ENCODE peak calls at places on chromosomes 3 and 15, in four cellular contexts. One of them, this sample, is unnamed.

GRCh38 chr15:34987623-34987981 is 485 bp downstream of the ZNF770 start:
- DNase-seq in GM12878: no peak
- DNase-seq in HepG2: peak; percentile 49
- DNase-seq in K562: no peak
- DNase-seq in this sample: no peak

GRCh38 chr3:50587806-50588758 is 18.8 kb downstream of the HEMK1 start:
- DNase-seq in GM12878: peak; percentile 32
- DNase-seq in HepG2: peak; percentile 57
- DNase-seq in K562: no peak
- DNase-seq in this sample: no peak

GRCh38 chr3:178233371-178233770 is 302.9 kb upstream of the KCNMB2 start:
- DNase-seq in HepG2: no peak
- DNase-seq in GM12878: no peak
- DNase-seq in K562: no peak
- DNase-seq in this sample: no peak

GRCh38 chr3:146550743-146551510 is 6.5 kb upstream of the PLSCR1 start:
- DNase-seq in K562: no peak
- DNase-seq in GM12878: no peak
- DNase-seq in HepG2: no peak
- DNase-seq in this sample: peak; percentile 7

GRCh38 chr3:183265713-183266417 is 12.8 kb downstream of the B3GNT5 start:
- DNase-seq in HepG2: peak; percentile 56
- DNase-seq in GM12878: no peak
- DNase-seq in K562: no peak
- DNase-seq in this sample: peak; percentile 81

GRCh38 chr15:41550066-41550805 is 6.2 kb upstream of the RPAP1 start:
- DNase-seq in K562: no peak
- DNase-seq in GM12878: no peak
- DNase-seq in HepG2: peak; percentile 44
- DNase-seq in this sample: no peak

GRCh38 chr3:170740285-170740684 is 129.7 kb downstream of the RPL22L1 start:
- DNase-seq in HepG2: no peak
- DNase-seq in GM12878: no peak
- DNase-seq in K562: no peak
- DNase-seq in this sample: no peak

GRCh38 chr3:183618542-183618941 is 16.9 kb upstream of the KLHL24 start:
- DNase-seq in HepG2: no peak
- DNase-seq in GM12878: no peak
- DNase-seq in K562: no peak
- DNase-seq in this sample: no peak

GRCh38 chr3:168266335-168266734 is 170.6 kb upstream of the GOLIM4 start:
- DNase-seq in HepG2: no peak
- DNase-seq in GM12878: no peak
- DNase-seq in K562: no peak
- DNase-seq in this sample: no peak

GRCh38 chr3:134336587-134336986 is 37.7 kb downstream of the AMOTL2 start:
- DNase-seq in K562: no peak
- DNase-seq in GM12878: no peak
- DNase-seq in HepG2: no peak
- DNase-seq in this sample: no peak

GRCh38 chr15:78658823-78659222 is 17.8 kb upstream of the CHRNB4 start:
- DNase-seq in GM12878: no peak
- DNase-seq in HepG2: no peak
- DNase-seq in K562: no peak
- DNase-seq in this sample: no peak

GRCh38 chr15:63623231-63623969 is 26.2 kb downstream of the FBXL22 start:
- DNase-seq in GM12878: no peak
- DNase-seq in K562: no peak
- DNase-seq in HepG2: no peak
- DNase-seq in this sample: no peak

GRCh38 chr3:195526492-195526891 is 16.6 kb downstream of the PPP1R2 start:
- DNase-seq in GM12878: no peak
- DNase-seq in HepG2: no peak
- DNase-seq in K562: no peak
- DNase-seq in this sample: no peak

GRCh38 chr3:108153451-108153981 is 62.7 kb upstream of the CD47 start:
- DNase-seq in GM12878: no peak
- DNase-seq in K562: peak; percentile 9
- DNase-seq in HepG2: peak; percentile 37
- DNase-seq in this sample: peak; percentile 71

GRCh38 chr3:42256135-42256819 is 9.7 kb downstream of the CCK start:
- DNase-seq in GM12878: no peak
- DNase-seq in HepG2: no peak
- DNase-seq in K562: no peak
- DNase-seq in this sample: peak; percentile 15

GRCh38 chr3:111715911-111716523 is 120.9 kb upstream of the ZBED2 start:
- DNase-seq in HepG2: peak; percentile 47
- DNase-seq in K562: peak; percentile 24
- DNase-seq in GM12878: no peak
- DNase-seq in this sample: peak; percentile 65

GRCh38 chr3:31448035-31448881 is 84.5 kb upstream of the STT3B start:
- DNase-seq in GM12878: no peak
- DNase-seq in K562: no peak
- DNase-seq in HepG2: peak; percentile 53
- DNase-seq in this sample: no peak

GRCh38 chr15:66004618-66005262 is 135.4 kb downstream of the RAB11A start:
- DNase-seq in K562: peak; percentile 40
- DNase-seq in HepG2: peak; percentile 12
- DNase-seq in GM12878: no peak
- DNase-seq in this sample: peak; percentile 76

GRCh38 chr3:107942244-107942643 is 148.6 kb downstream of the CD47 start:
- DNase-seq in HepG2: no peak
- DNase-seq in GM12878: no peak
- DNase-seq in K562: no peak
- DNase-seq in this sample: no peak

GRCh38 chr3:42680806-42681205 is 4.5 kb upstream of the KLHL40 start:
- DNase-seq in K562: no peak
- DNase-seq in HepG2: no peak
- DNase-seq in GM12878: no peak
- DNase-seq in this sample: no peak

GRCh38 chr3:31129241-31129640 is 234.8 kb upstream of the GADL1 start:
- DNase-seq in HepG2: no peak
- DNase-seq in GM12878: peak; percentile 19
- DNase-seq in K562: no peak
- DNase-seq in this sample: no peak

GRCh38 chr3:4983739-4984510 is 4.7 kb downstream of the BHLHE40 start:
- DNase-seq in K562: peak; percentile 55
- DNase-seq in GM12878: peak; percentile 95
- DNase-seq in HepG2: no peak
- DNase-seq in this sample: no peak

GRCh38 chr3:55412580-55412979 is 74.5 kb downstream of the WNT5A start:
- DNase-seq in K562: no peak
- DNase-seq in GM12878: no peak
- DNase-seq in HepG2: no peak
- DNase-seq in this sample: no peak

GRCh38 chr15:101145362-101145761 is 106.5 kb downstream of the CHSY1 start:
- DNase-seq in K562: peak; percentile 79
- DNase-seq in GM12878: no peak
- DNase-seq in HepG2: peak; percentile 28
- DNase-seq in this sample: peak; percentile 27

GRCh38 chr3:86969500-86970189 is 21.3 kb downstream of the VGLL3 start:
- DNase-seq in HepG2: peak; percentile 19
- DNase-seq in K562: peak; percentile 56
- DNase-seq in GM12878: no peak
- DNase-seq in this sample: no peak

GRCh38 chr3:165233521-165234195 is 37.5 kb upstream of the SLITRK3 start:
- DNase-seq in K562: no peak
- DNase-seq in HepG2: no peak
- DNase-seq in GM12878: no peak
- DNase-seq in this sample: no peak

GRCh38 chr3:123733805-123734526 is 149.1 kb upstream of the HACD2 start:
- DNase-seq in HepG2: peak; percentile 25
- DNase-seq in K562: no peak
- DNase-seq in GM12878: no peak
- DNase-seq in this sample: peak; percentile 23

GRCh38 chr3:36792342-36792741 is 28.0 kb upstream of the DCLK3 start:
- DNase-seq in GM12878: no peak
- DNase-seq in HepG2: peak; percentile 30
- DNase-seq in K562: peak; percentile 57
- DNase-seq in this sample: peak; percentile 8

GRCh38 chr15:85589873-85590272 is 204.9 kb downstream of the KLHL25 start:
- DNase-seq in K562: no peak
- DNase-seq in HepG2: peak; percentile 82
- DNase-seq in GM12878: no peak
- DNase-seq in this sample: peak; percentile 65

GRCh38 chr3:46629571-46630517 is 17.5 kb downstream of the FAM240A start:
- DNase-seq in GM12878: peak; percentile 19
- DNase-seq in K562: peak; percentile 87
- DNase-seq in HepG2: no peak
- DNase-seq in this sample: peak; percentile 70

GRCh38 chr3:4834403-4834866 is 144.8 kb upstream of the BHLHE40 start:
- DNase-seq in HepG2: no peak
- DNase-seq in K562: peak; percentile 38
- DNase-seq in GM12878: no peak
- DNase-seq in this sample: no peak

GRCh38 chr3:126361211-126361610 is 4.0 kb upstream of the KLF15 start:
- DNase-seq in GM12878: no peak
- DNase-seq in HepG2: no peak
- DNase-seq in K562: no peak
- DNase-seq in this sample: no peak

GRCh38 chr3:55709411-55709997 is 222.4 kb upstream of the WNT5A start:
- DNase-seq in K562: no peak
- DNase-seq in HepG2: no peak
- DNase-seq in GM12878: no peak
- DNase-seq in this sample: no peak

GRCh38 chr3:51099794-51100542 is 285.1 kb upstream of the MANF start:
- DNase-seq in HepG2: peak; percentile 56
- DNase-seq in K562: peak; percentile 24
- DNase-seq in GM12878: no peak
- DNase-seq in this sample: peak; percentile 49

GRCh38 chr3:104588442-104588841 is 778.3 kb upstream of the ALCAM start:
- DNase-seq in GM12878: no peak
- DNase-seq in HepG2: no peak
- DNase-seq in K562: no peak
- DNase-seq in this sample: no peak

GRCh38 chr15:77384086-77384485 is 35.8 kb downstream of the PEAK1 start:
- DNase-seq in K562: no peak
- DNase-seq in HepG2: no peak
- DNase-seq in GM12878: no peak
- DNase-seq in this sample: no peak

GRCh38 chr3:33658971-33659848 is 58.8 kb downstream of the CLASP2 start:
- DNase-seq in K562: peak; percentile 63
- DNase-seq in HepG2: peak; percentile 64
- DNase-seq in GM12878: peak; percentile 23
- DNase-seq in this sample: peak; percentile 50

GRCh38 chr15:39497759-39498565 is 82.9 kb upstream of the THBS1 start:
- DNase-seq in GM12878: no peak
- DNase-seq in HepG2: no peak
- DNase-seq in K562: no peak
- DNase-seq in this sample: no peak

GRCh38 chr15:80660114-80660513 is 35.0 kb upstream of the ABHD17C start:
- DNase-seq in GM12878: no peak
- DNase-seq in K562: no peak
- DNase-seq in HepG2: peak; percentile 42
- DNase-seq in this sample: peak; percentile 55
- TF ChIP-seq ESRRA in GM12878: no peak
- TF ChIP-seq ESRRA in K562: no peak
- TF ChIP-seq ESRRA in HepG2: no peak
- TF ChIP-seq ESRRA in this sample: no peak

GRCh38 chr15:36172970-36173369 is 406.5 kb upstream of the CDIN1 start:
- DNase-seq in HepG2: no peak
- DNase-seq in K562: no peak
- DNase-seq in GM12878: no peak
- DNase-seq in this sample: no peak
- H3K4me3 ChIP-seq in HepG2: no peak overlapping the region
- H3K4me3 ChIP-seq in K562: no peak overlapping the region
- H3K4me3 ChIP-seq in GM12878: no peak overlapping the region
- H3K4me3 ChIP-seq in this sample: no peak overlapping the region

GRCh38 chr3:10554236-10554611 is 48.8 kb upstream of the ATP2B2 start:
- DNase-seq in HepG2: no peak
- DNase-seq in K562: no peak
- DNase-seq in GM12878: no peak
- DNase-seq in this sample: no peak
- TF ChIP-seq ESRRA in HepG2: no peak
- TF ChIP-seq ESRRA in K562: no peak
- TF ChIP-seq ESRRA in GM12878: no peak
- TF ChIP-seq ESRRA in this sample: no peak

GRCh38 chr15:88257311-88257901 is 867 bp upstream of the NTRK3 start:
- DNase-seq in HepG2: no peak
- DNase-seq in GM12878: no peak
- DNase-seq in K562: no peak
- DNase-seq in this sample: no peak
- H3K4me3 ChIP-seq in HepG2: no peak overlapping the region
- H3K4me3 ChIP-seq in GM12878: no peak overlapping the region
- H3K4me3 ChIP-seq in K562: no peak overlapping the region
- H3K4me3 ChIP-seq in this sample: peak overlapping the region; percentile 81

DNA sequence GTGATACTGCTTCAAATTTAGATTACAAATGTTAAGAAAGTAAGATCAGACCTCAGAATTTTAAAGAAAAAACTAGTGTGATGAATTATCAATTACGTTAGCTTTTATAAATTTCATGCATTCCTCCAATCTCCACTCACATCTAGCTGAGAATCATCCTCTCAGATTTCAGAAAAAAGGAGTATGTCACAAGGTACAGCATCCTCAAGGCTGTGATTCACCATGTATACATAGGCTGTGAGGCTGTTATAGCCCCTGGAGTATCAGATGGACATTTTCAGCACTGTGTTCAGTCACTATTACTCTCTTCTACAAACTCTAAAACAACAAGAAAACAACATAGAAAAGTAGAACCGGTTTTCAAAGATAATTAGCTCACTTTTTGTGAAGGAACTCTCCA is 214.4 kb downstream of the PCCB start:
- DNase-seq in K562: no peak
- DNase-seq in GM12878: no peak
- DNase-seq in HepG2: no peak
- DNase-seq in this sample: no peak
- TF ChIP-seq ESRRA in K562: no peak
- TF ChIP-seq ESRRA in GM12878: no peak
- TF ChIP-seq ESRRA in HepG2: no peak
- TF ChIP-seq ESRRA in this sample: no peak

This sample was measured in A549.